ENCODE peak calls at places on chromosomes 16 and 17, in ten cellular contexts. O is GM23338, T is uterus, H is AG04450, F is cardiac muscle cell, E is breast epithelium, S is IMR-90, J is A549, V is GM12865, I is fibroblast of lung. Q is an unnamed sample.

GRCh38 chr16:88796278-88796677 is 7.3 kb upstream of the CDT1 start:
- DNase-seq in S (no peak), O (no peak), T (no peak), J (no peak), F (no peak), H (no peak), I (no peak), V (no peak), E (no peak), Q (no peak)

GRCh38 chr17:59503489-59503888 is 61.9 kb upstream of the DHX40 start:
- DNase-seq in S (no peak), E (no peak), J (no peak), F (no peak), V (no peak), H (no peak), T (no peak), O (no peak), I (no peak), Q (no peak)

GRCh38 chr17:63699638-63700527 is at the start of gene LIMD2:
- DNase-seq in I (peak; percentile 28), V (peak; percentile 88), S (no peak), H (no peak), J (peak; percentile 26), E (no peak), F (peak; percentile 55), O (peak; percentile 72), T (peak; percentile 42), Q (peak; percentile 20)

GRCh38 chr17:29608986-29609385 is 13.7 kb downstream of the CORO6 start:
- DNase-seq in T (no peak), O (no peak), S (no peak), I (no peak), J (no peak), E (no peak), H (no peak), F (no peak), V (no peak), Q (no peak)

GRCh38 chr16:50502616-50503000 is 45.6 kb upstream of the NKD1 start:
- DNase-seq in S (no peak), E (no peak), I (no peak), T (no peak), H (no peak), J (no peak), F (no peak), V (no peak), O (no peak), Q (no peak)

GRCh38 chr17:45338023-45338781 is 21.4 kb upstream of the MAP3K14 start:
- DNase-seq in S (no peak), T (peak; percentile 28), J (no peak), E (no peak), F (peak; percentile 45), O (no peak), I (no peak), V (no peak), H (no peak), Q (no peak)

GRCh38 chr16:53090591-53091507 is 36.1 kb downstream of the CHD9 start:
- DNase-seq in E (peak; percentile 96), H (peak; percentile 96), V (peak; percentile 80), T (peak; percentile 98), O (no peak), I (peak; percentile 100), F (peak; percentile 100), S (peak; percentile 98), J (no peak), Q (peak; percentile 99)

GRCh38 chr16:68031951-68032350 is 8.9 kb downstream of the DUS2 start:
- DNase-seq in V (no peak), J (peak; percentile 17), O (peak; percentile 8), F (no peak), E (no peak), S (no peak), H (no peak), T (no peak), I (no peak), Q (no peak)

GRCh38 chr17:41666336-41666680 is 22.4 kb upstream of the EIF1 start:
- DNase-seq in T (peak; percentile 36), J (peak; percentile 73), F (peak; percentile 58), I (peak; percentile 46), S (peak; percentile 78), E (peak; percentile 51), V (peak; percentile 91), H (peak; percentile 24), O (peak; percentile 50), Q (peak; percentile 45)

GRCh38 chr17:31653710-31654109 is 205.3 kb downstream of the COPRS start:
- DNase-seq in S (no peak), H (no peak), I (peak; percentile 21), J (no peak), E (no peak), V (no peak), F (peak; percentile 36), O (no peak), T (no peak), Q (no peak)

GRCh38 chr16:80027007-80027965 is 426.7 kb upstream of the MAF start:
- DNase-seq in O (peak; percentile 35), I (peak; percentile 39), V (peak; percentile 54), F (peak; percentile 40), J (peak; percentile 97), E (peak; percentile 52), S (peak; percentile 72), T (peak; percentile 50), H (peak; percentile 26), Q (peak; percentile 88)

GRCh38 chr17:6546069-6546718 is 10.2 kb downstream of the PITPNM3 start:
- DNase-seq in V (peak; percentile 69), O (no peak), S (peak; percentile 67), I (peak; percentile 55), H (no peak), T (no peak), E (no peak), J (no peak), F (peak; percentile 76), Q (peak; percentile 69)

GRCh38 chr17:3400008-3400407 is 1.8 kb upstream of the OR1E1 start:
- DNase-seq in H (no peak), O (no peak), I (no peak), J (no peak), S (no peak), F (no peak), T (no peak), V (no peak), E (no peak), Q (no peak)

GRCh38 chr17:43572368-43572980 is 26.3 kb upstream of the ETV4 start:
- DNase-seq in T (no peak), O (no peak), I (no peak), H (no peak), F (no peak), J (no peak), E (no peak), S (peak; percentile 19), V (no peak), Q (no peak)

GRCh38 chr17:75315541-75316243 is 26.5 kb upstream of the SLC25A19 start:
- DNase-seq in T (no peak), S (peak; percentile 47), F (no peak), V (peak; percentile 79), E (no peak), I (no peak), J (no peak), O (no peak), H (no peak), Q (peak; percentile 43)
- H3K4me3 ChIP-seq in T (no peak overlapping the region), S (no peak overlapping the region), F (no peak overlapping the region), V (peak overlapping the region; percentile 7), E (no peak overlapping the region), I (no peak overlapping the region), J (no peak overlapping the region), O (no peak overlapping the region), H (no peak overlapping the region), Q (no peak overlapping the region)

GRCh38 chr16:26569793-26570192 is 496.9 kb upstream of the C16orf82 start:
- DNase-seq in I (no peak), J (peak; percentile 20), E (no peak), O (peak; percentile 53), H (no peak), V (peak; percentile 8), T (no peak), F (no peak), S (no peak), Q (no peak)
- TF ChIP-seq CTCF in I (no peak), J (peak; percentile 16), E (peak; percentile 8), O (peak; percentile 70), H (no peak), V (peak; percentile 20), T (no peak), F (no peak), S (no peak), Q (no peak)

GRCh38 chr16:85237817-85238216 is 125.5 kb upstream of the CIBAR2 start:
- DNase-seq in J (no peak), V (no peak), S (no peak), I (no peak), T (no peak), O (no peak), H (no peak), E (no peak), F (no peak), Q (no peak)

GRCh38 chr16:85234310-85235235 is 122.3 kb upstream of the CIBAR2 start:
- DNase-seq in H (peak; percentile 73), F (peak; percentile 92), V (no peak), T (peak; percentile 79), O (peak; percentile 97), E (no peak), S (peak; percentile 85), J (peak; percentile 37), I (peak; percentile 90), Q (peak; percentile 78)

GRCh38 chr16:85238233-85238647 is 126.0 kb upstream of the CIBAR2 start:
- DNase-seq in I (peak; percentile 97), H (peak; percentile 93), T (peak; percentile 90), O (peak; percentile 80), E (peak; percentile 68), J (no peak), V (no peak), S (peak; percentile 95), F (peak; percentile 97), Q (peak; percentile 93)

GRCh38 chr16:85233520-85233919 is 121.2 kb upstream of the CIBAR2 start:
- DNase-seq in O (no peak), T (no peak), F (no peak), J (no peak), E (no peak), S (no peak), V (no peak), I (no peak), H (no peak), Q (no peak)

GRCh38 chr16:85235988-85236831 is 123.9 kb upstream of the CIBAR2 start:
- DNase-seq in V (peak; percentile 54), F (no peak), H (no peak), E (no peak), T (peak; percentile 60), I (peak; percentile 44), J (no peak), S (no peak), O (no peak), Q (no peak)
- H3K4me3 ChIP-seq in V (peak overlapping the region; percentile 10), F (peak overlapping the region; percentile 8), H (peak overlapping the region; percentile 13), E (peak overlapping the region; percentile 50), T (peak overlapping the region; percentile 36), I (no peak overlapping the region), J (peak overlapping the region; percentile 42), S (peak overlapping the region; percentile 41), O (peak overlapping the region; percentile 70), Q (peak overlapping the region; percentile 10)

DNA sequence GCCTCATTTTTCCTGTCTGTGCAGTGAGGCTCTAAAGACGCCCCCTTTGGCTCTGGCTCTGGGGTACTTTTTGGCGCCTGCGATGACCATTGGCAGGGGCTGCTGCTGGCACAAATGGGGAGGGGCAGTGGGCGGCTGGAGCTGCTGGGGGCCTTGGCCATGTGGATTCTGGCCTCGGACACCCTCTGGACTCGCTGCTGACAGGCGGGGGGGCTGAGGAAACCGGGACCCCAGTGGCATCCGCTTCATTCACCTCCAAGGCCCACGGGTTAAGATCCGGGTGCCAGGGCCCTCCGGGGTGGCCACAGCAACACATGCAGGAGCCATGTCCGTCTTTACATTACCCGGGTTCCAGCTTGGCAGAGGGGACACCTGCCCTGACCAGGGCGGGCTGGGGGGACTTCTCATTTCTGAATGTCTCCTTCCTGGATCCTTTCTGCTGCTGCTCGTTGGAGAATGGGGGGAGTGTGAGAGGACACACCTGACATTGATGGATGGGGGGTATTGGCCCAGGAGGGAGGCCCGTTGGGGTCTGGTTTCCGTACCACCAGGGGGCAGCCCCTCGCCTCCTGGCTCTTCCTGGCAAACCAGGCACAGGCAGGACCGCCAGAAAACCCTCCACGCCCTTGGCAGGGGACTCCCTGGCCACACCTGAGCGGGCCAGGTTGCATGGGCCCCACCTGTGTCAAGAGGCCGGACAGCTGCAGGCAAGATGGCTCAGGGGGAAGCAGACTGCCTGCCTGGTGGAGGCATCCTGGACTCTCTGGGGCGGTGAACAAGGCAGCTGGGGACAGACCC is 21.8 kb downstream of the GSE1 start:
- DNase-seq in E (no peak), F (no peak), I (no peak), V (no peak), J (no peak), H (no peak), S (no peak), T (no peak), O (peak; percentile 63), Q (no peak)
- TF ChIP-seq CTCF in E (no peak), F (no peak), I (no peak), V (no peak), J (peak; percentile 13), H (peak; percentile 17), S (peak; percentile 9), T (no peak), O (peak; percentile 56), Q (no peak)

Q was measured in AG10803.